ENCODE peak calls at places on chromosomes 11 and 22, in five cellular contexts. L is ELF-1; H is heart right ventricle; N is NCI-H187; J is activated naive CD4-positive, alpha-beta T cell treated with Interleukin-2 at 50 U/mL for 16 hours. G is an unnamed sample.

GRCh38 chr11:86983071-86983488 is 27.9 kb upstream of the FZD4 start:
- DNase-seq in J (no peak), H (peak), L (no peak), N (no peak), G (no peak)

GRCh38 chr22:37484115-37485005 is 1.8 kb downstream of the MFNG start:
- DNase-seq in L (no peak), J (peak), H (peak), N (no peak), G (no peak)

GRCh38 chr11:95092549-95093324 is 3.1 kb downstream of the ENDOD1 start:
- DNase-seq in H (no peak), J (peak), N (no peak), L (peak), G (no peak)

GRCh38 chr11:89381094-89381493 is 110.1 kb downstream of the NOX4 start:
- DNase-seq in L (no peak), N (no peak), H (no peak), J (no peak), G (no peak)

GRCh38 chr11:36540998-36541397 is 26.8 kb upstream of the RAG1 start:
- DNase-seq in J (peak), L (peak), H (no peak), N (peak), G (peak)

GRCh38 chr11:77039491-77040400 is 5.5 kb downstream of the B3GNT6 start:
- DNase-seq in N (no peak), L (peak), J (peak), H (peak), G (no peak)

GRCh38 chr22:22111267-22111751 is 128.7 kb upstream of the TOP3B start:
- DNase-seq in J (peak), L (peak), H (no peak), N (no peak), G (no peak)

GRCh38 chr11:61445535-61445934 is 15.6 kb downstream of the SDHAF2 start:
- DNase-seq in H (no peak), N (no peak), L (no peak), J (no peak), G (no peak)

GRCh38 chr11:20337526-20338154 is 25.9 kb upstream of the HTATIP2 start:
- DNase-seq in L (peak), N (no peak), H (no peak), J (no peak), G (no peak)

GRCh38 chr22:28855355-28856094 is 27.8 kb upstream of the ZNRF3 start:
- DNase-seq in N (no peak), L (peak), J (peak), H (no peak), G (peak)

GRCh38 chr11:11268119-11268518 is 84.9 kb downstream of the CSNK2A3 start:
- DNase-seq in L (no peak), H (no peak), J (no peak), N (no peak), G (no peak)

GRCh38 chr11:82007536-82007935 is 726.1 kb downstream of the FAM181B start:
- DNase-seq in H (no peak), J (no peak), N (no peak), L (no peak), G (no peak)

GRCh38 chr11:68461284-68461861 is 821 bp downstream of the PPP6R3 start:
- DNase-seq in J (peak), L (peak), N (no peak), H (no peak), G (no peak)

GRCh38 chr11:78131956-78132355 is 7.5 kb downstream of the ALG8 start:
- DNase-seq in N (no peak), H (no peak), J (no peak), L (no peak), G (no peak)

GRCh38 chr11:36162909-36163434 is 126.3 kb downstream of the COMMD9 start:
- DNase-seq in L (peak), N (peak), J (no peak), H (peak), G (no peak)

GRCh38 chr11:81000334-81001100 is 1559.7 kb upstream of the TENM4 start:
- DNase-seq in N (no peak), L (no peak), J (no peak), H (no peak), G (no peak)

GRCh38 chr11:69696749-69697488 is 6.9 kb downstream of the FGF19 start:
- DNase-seq in N (no peak), L (no peak), H (no peak), J (no peak), G (no peak)

GRCh38 chr11:76918941-76919386 is 58.2 kb downstream of the ACER3 start:
- DNase-seq in N (peak), L (no peak), J (no peak), H (no peak), G (peak)

G was measured in NCI-H2107.